ENCODE peak calls at places on chromosomes 1 and 21, in five cellular contexts. O is A172, P is astrocyte of the cerebellum, Q is NCI-H1092, H is HS-5. D is an unnamed sample.

GRCh38 chr1:6118415-6118814 is 61.7 kb downstream of the CHD5 start:
- DNase-seq in O (no peak), P (no peak), Q (no peak), H (peak), D (no peak)

GRCh38 chr1:47898156-47898825 is 98.9 kb downstream of the TRABD2B start:
- DNase-seq in O (no peak), P (no peak), Q (no peak), H (no peak), D (no peak)

GRCh38 chr1:151819951-151820623 is 11.5 kb downstream of the RORC start:
- DNase-seq in O (peak), P (no peak), Q (no peak), H (no peak), D (no peak)

GRCh38 chr1:173430707-173431662 is 46.1 kb upstream of the PRDX6 start:
- DNase-seq in O (peak), P (peak), Q (peak), H (peak), D (no peak)

GRCh38 chr21:15045017-15045416 is 19.8 kb downstream of the NRIP1 start:
- DNase-seq in O (no peak), P (no peak), Q (no peak), H (no peak), D (no peak)

GRCh38 chr1:115063238-115063901 is 25.9 kb downstream of the TSPAN2 start:
- DNase-seq in O (peak), P (no peak), Q (no peak), H (peak), D (no peak)

GRCh38 chr1:201593200-201593828 is 54.4 kb downstream of the NAV1 start:
- DNase-seq in O (peak), P (peak), Q (no peak), H (peak), D (no peak)

GRCh38 chr1:7420098-7420445 is 351.0 kb upstream of the VAMP3 start:
- DNase-seq in O (no peak), P (no peak), Q (no peak), H (no peak), D (no peak)

GRCh38 chr1:182206628-182207239 is 145.2 kb upstream of the ZNF648 start:
- DNase-seq in O (no peak), P (no peak), Q (no peak), H (no peak), D (no peak)

GRCh38 chr1:27960762-27961645 is 1.2 kb downstream of the XKR8 start:
- DNase-seq in O (no peak), P (no peak), Q (no peak), H (no peak), D (no peak)

GRCh38 chr1:55289614-55290013 is 74.5 kb upstream of the USP24 start:
- DNase-seq in O (peak), P (no peak), Q (no peak), H (no peak), D (no peak)

GRCh38 chr21:39263372-39263771 is 50.1 kb downstream of the BRWD1 start:
- DNase-seq in O (no peak), P (no peak), Q (no peak), H (peak), D (no peak)

GRCh38 chr1:81738902-81739301 is 61.8 kb upstream of the ADGRL2 start:
- DNase-seq in O (no peak), P (peak), Q (no peak), H (no peak), D (no peak)

GRCh38 chr1:26317612-26318337 is at the start of gene CD52:
- DNase-seq in O (no peak), P (no peak), Q (no peak), H (no peak), D (no peak)

GRCh38 chr1:14926818-14927555 is 226.6 kb upstream of the TMEM51 start:
- DNase-seq in O (no peak), P (no peak), Q (no peak), H (no peak), D (no peak)

GRCh38 chr21:17371470-17371869 is 141.4 kb upstream of the CXADR start:
- DNase-seq in O (peak), P (peak), Q (no peak), H (peak), D (peak)

GRCh38 chr1:66339944-66340343 is 194.0 kb upstream of the SGIP1 start:
- DNase-seq in O (no peak), P (no peak), Q (no peak), H (no peak), D (no peak)

GRCh38 chr1:192539450-192540132 is 36.0 kb upstream of the RGS1 start:
- DNase-seq in O (peak), P (peak), Q (no peak), H (peak), D (peak)

GRCh38 chr1:178031856-178032320 is 62.0 kb upstream of the RASAL2 start:
- DNase-seq in O (peak), P (peak), Q (peak), H (peak), D (peak)

GRCh38 chr1:109760581-109761226 is 3.0 kb downstream of the EPS8L3 start:
- DNase-seq in O (no peak), P (no peak), Q (no peak), H (no peak), D (no peak)

GRCh38 chr1:23394176-23394575 is 24.5 kb upstream of the ZNF436 start:
- DNase-seq in O (peak), P (peak), Q (no peak), H (no peak), D (no peak)

GRCh38 chr1:151989131-151989868 is 4.4 kb downstream of the S100A10 start:
- DNase-seq in O (peak), P (no peak), Q (no peak), H (peak), D (peak)

GRCh38 chr1:177286396-177286795 is 115.6 kb downstream of the BRINP2 start:
- DNase-seq in O (no peak), P (peak), Q (no peak), H (no peak), D (no peak)

GRCh38 chr1:110579460-110579859 is 26.7 kb downstream of the KCNA2 start:
- DNase-seq in O (no peak), P (no peak), Q (no peak), H (no peak), D (no peak)

GRCh38 chr1:231971397-231972233 is 345.0 kb downstream of the DISC1 start:
- DNase-seq in O (peak), P (no peak), Q (no peak), H (no peak), D (peak)